ENCODE peak calls at places on chromosomes 11 and 22, in nine cellular contexts. D, A, N, L, T, G, Z, V and Y are unnamed samples.

GRCh38 chr11:110331626-110332025 is 35.2 kb upstream of the RDX start:
- DNase-seq in N (no peak), Z (no peak), A (no peak), V (no peak), D (no peak), L (no peak), T (no peak), G (no peak), Y (no peak)

GRCh38 chr11:1669546-1670218 is 27.3 kb upstream of the KRTAP5-6 start:
- DNase-seq in L (peak; percentile 79), D (no peak), Z (no peak), N (no peak), V (no peak), A (no peak), T (peak; percentile 39), G (no peak), Y (no peak)

GRCh38 chr11:135069884-135070283 is 657.8 kb upstream of the B3GAT1 start:
- DNase-seq in N (no peak), L (no peak), V (no peak), G (no peak), D (no peak), Z (no peak), T (no peak), A (no peak), Y (no peak)

GRCh38 chr11:117478126-117478856 is 150.6 kb downstream of the CEP164 start:
- DNase-seq in L (no peak), T (no peak), A (no peak), G (no peak), V (no peak), Z (no peak), D (no peak), N (no peak), Y (no peak)

GRCh38 chr11:117823294-117823940 is 1.1 kb downstream of the FXYD2 start:
- DNase-seq in N (peak; percentile 38), D (no peak), G (peak; percentile 32), T (no peak), L (peak; percentile 75), V (no peak), A (peak; percentile 79), Z (no peak), Y (no peak)

GRCh38 chr22:26534166-26534855 is 22.0 kb upstream of the TFIP11 start:
- DNase-seq in N (no peak), V (peak; percentile 36), Z (no peak), D (no peak), L (no peak), T (no peak), A (no peak), G (no peak), Y (no peak)

GRCh38 chr22:31329029-31329428 is 17.1 kb downstream of the PATZ1 start:
- DNase-seq in A (peak; percentile 67), L (no peak), G (no peak), D (no peak), N (no peak), V (no peak), T (peak; percentile 38), Z (no peak), Y (no peak)

GRCh38 chr11:124207102-124207792 is 24.1 kb downstream of the OR10D3 start:
- DNase-seq in G (no peak), D (no peak), A (no peak), T (no peak), N (no peak), V (no peak), L (no peak), Z (no peak), Y (no peak)

GRCh38 chr11:119585038-119585666 is 143.8 kb downstream of the NECTIN1 start:
- DNase-seq in G (peak; percentile 21), D (no peak), Z (no peak), A (no peak), T (peak; percentile 70), L (no peak), N (no peak), V (peak; percentile 84), Y (peak; percentile 39)

GRCh38 chr11:130897262-130898182 is 18.8 kb downstream of the SNX19 start:
- DNase-seq in D (no peak), Z (peak; percentile 93), G (peak; percentile 79), A (no peak), T (peak; percentile 87), L (peak; percentile 96), N (peak; percentile 89), V (peak; percentile 72), Y (peak; percentile 36)
- TF ChIP-seq POLR2A in D (no peak), Z (no peak), G (no peak), A (no peak), T (no peak), L (no peak), N (no peak), V (no peak), Y (no peak)

GRCh38 chr11:121451982-121452608 is at the start of gene SORL1:
- DNase-seq in D (peak; percentile 44), Z (no peak), N (peak; percentile 70), L (peak; percentile 85), V (peak; percentile 85), G (peak; percentile 81), T (peak; percentile 62), A (peak; percentile 95), Y (no peak)
- TF ChIP-seq POLR2A in D (peak; percentile 74), Z (no peak), N (peak; percentile 10), L (no peak), V (no peak), G (no peak), T (no peak), A (no peak), Y (no peak)

DNA sequence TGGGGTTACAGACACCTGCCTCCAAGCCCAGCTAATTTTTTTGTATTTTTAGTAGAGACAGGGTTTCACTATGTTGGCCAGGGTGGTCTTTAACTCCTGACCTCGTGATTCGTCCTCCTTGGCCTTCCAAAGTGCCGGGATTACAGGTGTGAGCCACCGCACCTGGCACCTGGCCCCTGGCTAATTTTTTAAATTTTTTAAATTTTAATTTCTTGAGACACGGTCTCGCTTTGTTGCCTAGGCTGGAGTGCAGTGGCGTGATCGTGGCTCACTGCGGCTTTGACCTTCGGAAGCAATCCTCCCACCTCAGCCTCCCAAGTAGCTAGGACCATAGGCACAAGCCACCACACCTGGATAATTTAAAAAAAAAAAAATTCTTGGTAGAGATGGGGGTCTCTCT is 14.6 kb downstream of the PPP6R2 start:
- DNase-seq in G (no peak), T (no peak), D (no peak), Z (no peak), V (no peak), L (no peak), A (no peak), N (no peak), Y (no peak)
- TF ChIP-seq POLR2A in G (no peak), T (no peak), D (no peak), Z (no peak), V (no peak), L (no peak), A (no peak), N (no peak), Y (no peak)

GRCh38 chr22:17332109-17332508 is 37.2 kb upstream of the CECR2 start:
- DNase-seq in D (no peak), N (no peak), G (no peak), V (no peak), L (no peak), A (no peak), T (no peak), Z (no peak), Y (no peak)

GRCh38 chr22:17334054-17334453 is 35.2 kb upstream of the CECR2 start:
- DNase-seq in L (no peak), V (no peak), N (no peak), T (no peak), A (no peak), G (no peak), D (no peak), Z (no peak), Y (no peak)

GRCh38 chr22:17336061-17336460 is 33.2 kb upstream of the CECR2 start:
- DNase-seq in A (no peak), Z (no peak), V (no peak), G (no peak), N (no peak), D (no peak), T (no peak), L (no peak), Y (no peak)

GRCh38 chr22:17334983-17335382 is 34.3 kb upstream of the CECR2 start:
- DNase-seq in L (no peak), T (no peak), G (no peak), N (no peak), Z (no peak), V (no peak), D (no peak), A (no peak), Y (no peak)

DNA sequence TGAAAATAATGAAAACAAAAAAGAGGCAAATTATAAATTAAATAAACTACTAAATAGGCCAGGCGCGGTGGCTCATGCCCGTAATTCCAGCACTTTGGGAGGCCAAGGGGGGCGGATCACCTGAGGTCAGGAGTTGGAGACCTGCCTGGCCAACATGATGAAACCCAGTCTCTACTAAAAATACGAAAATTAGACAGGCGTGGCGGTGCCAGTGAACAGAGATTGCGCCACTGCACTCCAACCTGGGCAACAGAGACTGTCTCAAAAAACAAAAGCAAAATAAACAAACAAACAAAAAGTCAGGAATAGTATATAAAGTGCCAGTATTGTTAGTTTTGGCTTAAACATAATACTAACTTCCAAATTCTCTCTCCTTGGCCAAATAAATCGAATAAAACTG is 37.6 kb upstream of the CECR2 start:
- DNase-seq in Z (no peak), N (no peak), T (no peak), V (no peak), A (no peak), D (no peak), L (no peak), G (no peak), Y (no peak)
- TF ChIP-seq POLR2A in Z (no peak), N (no peak), T (no peak), V (no peak), A (no peak), D (no peak), L (no peak), G (no peak), Y (no peak)

GRCh38 chr11:87456499-87456898 is 418.8 kb downstream of the TMEM135 start:
- DNase-seq in D (no peak), A (no peak), N (no peak), V (no peak), T (no peak), L (no peak), Z (no peak), G (no peak), Y (no peak)

GRCh38 chr11:87453531-87454089 is 415.9 kb downstream of the TMEM135 start:
- DNase-seq in Z (no peak), V (no peak), L (no peak), T (no peak), D (no peak), G (no peak), N (no peak), A (no peak), Y (no peak)

GRCh38 chr11:87451400-87451799 is 413.7 kb downstream of the TMEM135 start:
- DNase-seq in V (no peak), A (no peak), Z (no peak), D (no peak), L (no peak), N (no peak), G (no peak), T (no peak), Y (no peak)

GRCh38 chr11:87454246-87454645 is 416.5 kb downstream of the TMEM135 start:
- DNase-seq in D (no peak), T (no peak), V (no peak), G (no peak), Z (no peak), A (no peak), N (no peak), L (no peak), Y (no peak)

DNA sequence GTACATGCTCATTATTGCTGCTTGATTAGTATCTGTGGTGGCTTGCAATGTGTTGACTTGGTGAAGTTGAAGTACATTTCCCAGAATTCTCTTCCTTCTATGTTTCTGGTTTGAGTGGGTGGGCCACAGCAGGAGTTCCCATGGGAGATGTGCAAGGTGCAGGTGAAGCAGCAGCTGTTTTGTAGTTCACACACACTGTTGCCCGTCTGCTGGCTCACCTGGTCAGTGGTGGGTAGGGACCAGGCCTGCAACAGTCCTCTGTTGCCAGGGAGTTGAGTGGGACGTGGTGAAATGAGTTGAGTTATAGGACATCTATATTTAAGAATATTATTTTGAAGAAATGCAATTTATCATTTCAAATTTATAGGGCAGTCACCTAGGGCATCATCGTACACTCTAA is 417.4 kb downstream of the TMEM135 start:
- DNase-seq in G (no peak), T (no peak), D (no peak), V (no peak), L (no peak), N (no peak), Z (no peak), A (no peak), Y (no peak)
- TF ChIP-seq POLR2A in G (no peak), T (no peak), D (no peak), V (no peak), L (no peak), N (no peak), Z (no peak), A (no peak), Y (no peak)